ENCODE peak calls at places on chromosomes 11 and 22, in six cellular contexts. E is dorsolateral prefrontal cortex, N is MCF 10A, J is brain microvascular endothelial cell, L is cardiac muscle cell, I is neural crest cell. D is an unnamed sample.

GRCh38 chr11:10943968-10944367 is 86.1 kb upstream of the ZBED5 start:
- DNase-seq in I (no peak), E (no peak), N (no peak), L (peak), J (peak), D (no peak)

GRCh38 chr22:45754822-45755221 is 83.2 kb downstream of the ATXN10 start:
- DNase-seq in L (no peak), J (no peak), I (no peak), E (no peak), N (no peak), D (no peak)

GRCh38 chr11:95147364-95147905 is 57.8 kb downstream of the ENDOD1 start:
- DNase-seq in N (peak), I (no peak), E (no peak), J (peak), L (peak), D (peak)

GRCh38 chr11:12066799-12067508 is 43.4 kb upstream of the MICAL2 start:
- DNase-seq in E (no peak), L (peak), I (no peak), N (peak), J (no peak), D (peak)

GRCh38 chr11:30422389-30422788 is 99.5 kb downstream of the ARL14EP start:
- DNase-seq in E (no peak), I (no peak), N (no peak), J (no peak), L (no peak), D (no peak)

GRCh38 chr11:44542372-44542771 is 23.1 kb upstream of the CD82 start:
- DNase-seq in L (no peak), N (no peak), I (no peak), J (peak), E (no peak), D (no peak)

GRCh38 chr11:118715837-118716260 is 36.4 kb upstream of the TREH start:
- DNase-seq in E (no peak), I (no peak), N (peak), L (peak), J (no peak), D (no peak)

GRCh38 chr11:130726234-130726559 is 190.1 kb downstream of the SNX19 start:
- DNase-seq in N (peak), I (no peak), J (peak), E (no peak), L (peak), D (no peak)

GRCh38 chr22:23237201-23237798 is 57.0 kb downstream of the BCR start:
- DNase-seq in J (no peak), E (peak), I (no peak), L (peak), N (no peak), D (no peak)

GRCh38 chr22:23292453-23293350 is 112.4 kb downstream of the BCR start:
- DNase-seq in J (no peak), I (no peak), E (no peak), L (no peak), N (no peak), D (no peak)

GRCh38 chr11:115963170-115963569 is 459.0 kb upstream of the CADM1 start:
- DNase-seq in L (peak), N (no peak), E (no peak), J (no peak), I (no peak), D (no peak)

GRCh38 chr11:74971424-74971823 is 17.3 kb upstream of the NEU3 start:
- DNase-seq in N (no peak), E (no peak), J (no peak), I (no peak), L (peak), D (no peak)

GRCh38 chr11:78078218-78079167 is 1.2 kb downstream of the NDUFC2 start:
- DNase-seq in N (no peak), L (no peak), E (no peak), I (no peak), J (no peak), D (no peak)

DNA sequence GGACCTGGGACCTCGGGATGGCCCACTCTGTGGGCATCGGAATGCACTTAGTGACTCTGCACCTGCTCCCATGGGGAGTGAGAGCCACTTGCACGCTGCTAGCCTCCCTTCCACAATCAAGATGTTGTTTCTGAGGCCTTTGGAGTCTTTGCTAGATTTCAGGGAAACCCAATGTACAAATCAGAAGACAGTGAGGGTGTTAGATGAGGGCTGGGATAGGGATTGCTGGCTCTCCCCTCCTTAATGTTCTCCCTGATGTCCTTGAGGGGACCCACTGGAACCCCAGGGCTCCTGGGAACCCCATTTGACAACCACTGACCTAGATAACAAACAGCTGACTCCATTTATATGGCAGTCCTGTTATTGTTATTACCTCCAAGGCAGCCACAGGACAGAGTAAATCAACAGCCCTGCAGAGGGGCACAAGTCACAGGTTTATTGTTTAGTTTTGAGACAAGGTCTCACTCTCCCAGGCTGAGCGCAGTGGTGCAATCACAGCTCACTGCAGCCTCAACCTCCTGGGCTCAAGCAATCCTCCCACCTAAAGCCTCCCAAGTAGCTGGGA is 31.3 kb upstream of the COMT start:
- DNase-seq in E (no peak), J (no peak), I (no peak), L (no peak), N (no peak), D (no peak)
- TF ChIP-seq CTCF in E (peak), J (no peak), I (no peak), L (no peak), N (no peak), D (peak)

GRCh38 chr11:21169639-21170038 is 500.3 kb downstream of the NELL1 start:
- DNase-seq in N (no peak), L (no peak), E (no peak), J (no peak), I (no peak), D (no peak)
- TF ChIP-seq CTCF in N (no peak), L (no peak), E (no peak), J (no peak), I (peak), D (no peak)

GRCh38 chr22:37419916-37420655 is 7.2 kb downstream of the ELFN2 start:
- DNase-seq in L (no peak), J (no peak), E (no peak), I (no peak), N (peak), D (no peak)

GRCh38 chr22:37419370-37419915 is 7.8 kb downstream of the ELFN2 start:
- DNase-seq in N (no peak), J (no peak), E (no peak), L (no peak), I (no peak), D (no peak)

GRCh38 chr22:37421468-37421877 is 5.8 kb downstream of the ELFN2 start:
- DNase-seq in J (no peak), N (no peak), L (no peak), I (no peak), E (no peak), D (no peak)

GRCh38 chr22:37418627-37419369 is 8.5 kb downstream of the ELFN2 start:
- DNase-seq in L (no peak), J (no peak), E (peak), I (no peak), N (no peak), D (no peak)

DNA sequence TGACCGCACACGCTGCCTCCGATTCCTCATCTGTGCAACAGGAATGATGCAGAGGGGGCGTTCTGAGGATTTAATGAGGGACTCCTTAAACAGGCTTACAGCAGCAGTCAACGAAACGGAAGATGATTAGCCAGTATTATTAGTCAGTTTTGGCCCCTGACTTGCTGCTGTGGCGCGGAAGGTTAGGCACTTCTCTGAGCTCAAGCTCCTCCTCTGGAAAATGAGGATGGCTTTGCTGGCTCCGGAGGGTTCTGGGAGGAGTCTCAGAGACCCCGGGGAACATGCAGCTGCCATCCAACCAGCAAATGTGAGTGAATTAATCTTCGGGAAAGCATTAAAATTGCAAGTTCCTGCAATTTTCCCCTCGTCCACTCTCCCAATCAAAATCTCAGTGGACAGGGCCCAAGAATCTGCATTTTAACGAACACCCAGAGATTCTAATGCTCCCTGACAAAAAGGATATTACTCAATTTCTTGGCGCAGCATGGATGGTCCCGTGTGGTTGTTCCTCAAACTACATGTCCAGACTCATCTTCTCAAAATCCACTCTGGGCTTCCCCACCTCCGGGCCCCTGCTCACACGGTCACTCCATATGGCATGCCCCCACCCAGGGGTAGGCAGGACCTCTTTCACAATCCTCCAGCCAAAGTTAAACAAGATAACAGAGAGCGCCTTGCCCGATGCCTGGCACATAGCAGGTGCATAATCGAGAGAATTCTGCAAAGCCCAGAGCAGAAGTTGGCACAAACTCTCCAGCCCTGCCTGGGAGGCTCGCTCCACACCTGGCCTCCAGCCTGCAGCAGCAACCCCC is 6.4 kb downstream of the ELFN2 start:
- DNase-seq in E (no peak), L (no peak), J (no peak), N (peak), I (no peak), D (no peak)
- TF ChIP-seq CTCF in E (no peak), L (no peak), J (peak), N (no peak), I (no peak), D (peak)

GRCh38 chr22:38706101-38706884 is 549 bp downstream of the GTPBP1 start:
- DNase-seq in J (no peak), N (peak), I (peak), E (no peak), L (peak), D (peak)

GRCh38 chr22:38706885-38707180 is 1.1 kb downstream of the GTPBP1 start:
- DNase-seq in I (no peak), L (no peak), E (no peak), N (no peak), J (no peak), D (no peak)

GRCh38 chr22:38707346-38707745 is 1.6 kb downstream of the GTPBP1 start:
- DNase-seq in I (no peak), E (no peak), N (peak), J (no peak), L (peak), D (peak)

GRCh38 chr22:38704568-38705234 is 1.0 kb upstream of the GTPBP1 start:
- DNase-seq in J (no peak), N (no peak), E (no peak), L (no peak), I (no peak), D (no peak)

DNA sequence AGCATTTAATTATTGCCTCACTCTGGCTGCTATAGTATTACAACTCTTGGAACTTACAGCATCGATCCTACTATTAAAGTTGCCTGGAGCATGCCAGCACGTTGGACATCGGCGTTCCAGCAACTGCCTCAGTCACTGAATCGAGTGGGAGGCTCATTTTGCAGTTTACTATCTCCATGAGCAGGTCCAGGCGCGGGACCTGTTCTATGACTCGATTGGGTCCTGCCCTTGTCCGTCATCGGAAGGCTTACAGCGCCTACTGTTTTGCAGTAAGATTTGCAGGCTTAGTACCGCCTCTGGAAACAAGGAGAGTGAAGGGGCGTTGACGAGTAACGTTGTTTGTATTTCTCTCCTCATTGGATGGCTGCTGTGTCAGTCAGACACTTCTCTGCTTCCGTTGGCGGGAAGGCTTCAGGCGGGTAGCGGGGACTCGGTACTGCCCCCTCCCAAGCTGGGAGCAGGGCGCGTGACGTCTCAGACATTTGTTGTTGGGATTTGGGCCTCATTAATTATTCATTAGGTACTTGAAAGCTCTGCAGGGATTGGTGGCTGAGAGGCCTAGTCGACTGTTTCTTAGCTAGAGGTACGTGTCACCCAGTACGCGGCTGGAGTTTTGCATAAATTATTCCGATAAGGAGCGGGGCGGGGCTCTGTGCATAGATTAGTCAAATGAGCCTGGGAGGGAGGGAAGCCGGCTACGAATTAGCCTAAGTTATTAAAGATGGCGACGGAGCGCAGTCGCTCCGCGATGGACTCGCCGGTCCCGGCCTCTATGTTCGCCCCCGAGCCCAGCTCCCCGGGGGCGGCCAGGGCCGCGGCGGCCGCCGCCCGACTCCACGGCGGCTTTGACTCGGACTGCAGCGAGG is at the start of gene GTPBP1:
- DNase-seq in I (peak), L (peak), E (peak), N (peak), J (peak), D (peak)
- TF ChIP-seq CTCF in I (no peak), L (no peak), E (peak), N (no peak), J (peak), D (peak)

GRCh38 chr11:1271406-1271805 is 38.0 kb downstream of the TOLLIP start:
- DNase-seq in E (no peak), I (no peak), J (no peak), L (no peak), N (no peak), D (no peak)
- TF ChIP-seq CTCF in E (no peak), I (no peak), J (no peak), L (no peak), N (no peak), D (no peak)

GRCh38 chr11:33773399-33774355 is 643 bp downstream of the FBXO3 start:
- DNase-seq in N (peak), E (peak), L (no peak), J (no peak), I (no peak), D (peak)
- TF ChIP-seq CTCF in N (no peak), E (peak), L (no peak), J (no peak), I (no peak), D (peak)

D was measured in HFFc6.